ENCODE peak calls at places on chromosomes 4 and X, in nine cellular contexts. T is Calu3, F is HuH-7, A is astrocyte of the spinal cord, O is GF-D8, M is LoVo, J is OCI-LY7, U is NCI-H1930, H is NCI-H1417. Z is an unnamed sample.

GRCh38 chr4:30948653-30949052 is 228.5 kb downstream of the PCDH7 start:
- DNase-seq in T (no peak), F (no peak), A (no peak), O (no peak), M (peak; percentile 28), J (no peak), U (no peak), H (no peak), Z (no peak)

GRCh38 chr4:94357624-94358023 is 15.0 kb upstream of the HPGDS start:
- DNase-seq in T (no peak), F (no peak), A (no peak), O (no peak), M (no peak), J (no peak), U (no peak), H (no peak), Z (no peak)

GRCh38 chrX:70592091-70592490 is 147.5 kb downstream of the DLG3 start:
- DNase-seq in T (peak; percentile 20), F (no peak), A (peak; percentile 43), O (no peak), M (peak; percentile 2), J (no peak), U (no peak), H (no peak), Z (peak; percentile 16)

GRCh38 chr4:99965674-99966350 is 15.7 kb upstream of the H2AZ1 start:
- DNase-seq in T (no peak), F (no peak), A (no peak), O (no peak), M (no peak), J (no peak), U (no peak), H (no peak), Z (no peak)

GRCh38 chr4:173217727-173218126 is 49.1 kb downstream of the GALNT7 start:
- DNase-seq in T (no peak), F (no peak), A (peak; percentile 46), O (no peak), M (peak; percentile 26), J (no peak), U (no peak), H (no peak), Z (peak; percentile 5)

GRCh38 chr4:138910914-138911336 is 104.7 kb upstream of the NOCT start:
- DNase-seq in T (peak; percentile 55), F (peak; percentile 44), A (peak; percentile 88), O (no peak), M (no peak), J (no peak), U (peak; percentile 96), H (peak; percentile 94), Z (peak; percentile 16)

GRCh38 chrX:15751160-15751819 is 13.2 kb downstream of the CA5B start:
- DNase-seq in T (no peak), F (no peak), A (peak; percentile 72), O (no peak), M (peak; percentile 28), J (no peak), U (no peak), H (no peak), Z (no peak)

GRCh38 chr4:173917255-173917960 is 366.1 kb downstream of the FBXO8 start:
- DNase-seq in T (peak; percentile 1), F (no peak), A (peak; percentile 75), O (no peak), M (no peak), J (no peak), U (no peak), H (no peak), Z (no peak)

GRCh38 chr4:75180790-75181776 is 248.2 kb downstream of the PARM1 start:
- DNase-seq in T (peak; percentile 44), F (peak; percentile 9), A (no peak), O (no peak), M (peak; percentile 79), J (peak; percentile 22), U (no peak), H (no peak), Z (no peak)

GRCh38 chrX:116435597-116435996 is 809 bp upstream of the SLC6A14 start:
- DNase-seq in T (no peak), F (peak; percentile 10), A (no peak), O (no peak), M (no peak), J (no peak), U (no peak), H (no peak), Z (no peak)

GRCh38 chr4:112061418-112061817 is 83.8 kb upstream of the FAM241A start:
- DNase-seq in T (no peak), F (no peak), A (no peak), O (no peak), M (no peak), J (no peak), U (no peak), H (no peak), Z (no peak)

GRCh38 chr4:170134821-170135220 is 45.1 kb upstream of the AADAT start:
- DNase-seq in T (no peak), F (no peak), A (no peak), O (no peak), M (no peak), J (no peak), U (no peak), H (no peak), Z (no peak)

GRCh38 chr4:61254406-61254805 is 54.3 kb downstream of the ADGRL3 start:
- DNase-seq in T (no peak), F (no peak), A (no peak), O (no peak), M (no peak), J (no peak), U (no peak), H (peak; percentile 6), Z (no peak)

GRCh38 chr4:1899149-1900086 is 28.2 kb downstream of the NSD2 start:
- DNase-seq in T (peak; percentile 68), F (peak; percentile 79), A (peak; percentile 75), O (peak; percentile 48), M (peak; percentile 67), J (peak; percentile 83), U (peak; percentile 70), H (peak; percentile 62), Z (peak; percentile 92)

GRCh38 chrX:150704030-150704613 is 10.9 kb downstream of the MTMR1 start:
- DNase-seq in T (peak; percentile 45), F (no peak), A (peak; percentile 64), O (no peak), M (no peak), J (no peak), U (no peak), H (no peak), Z (no peak)

GRCh38 chr4:169174247-169174646 is 96.5 kb downstream of the SH3RF1 start:
- DNase-seq in T (no peak), F (no peak), A (no peak), O (no peak), M (peak; percentile 16), J (no peak), U (no peak), H (no peak), Z (no peak)

GRCh38 chr4:140926672-140927071 is 170.5 kb upstream of the TBC1D9 start:
- DNase-seq in T (no peak), F (no peak), A (peak; percentile 24), O (no peak), M (no peak), J (no peak), U (no peak), H (no peak), Z (no peak)

GRCh38 chrX:40170830-40171512 is 73.2 kb upstream of the BCOR start:
- DNase-seq in T (no peak), F (no peak), A (no peak), O (no peak), M (peak; percentile 18), J (peak; percentile 62), U (no peak), H (no peak), Z (no peak)

GRCh38 chrX:103614999-103615398 is 7.2 kb downstream of the TCEAL3 start:
- DNase-seq in T (no peak), F (no peak), A (no peak), O (no peak), M (no peak), J (no peak), U (no peak), H (no peak), Z (no peak)

GRCh38 chr4:51885371-51885770 is 42.4 kb downstream of the DCUN1D4 start:
- DNase-seq in T (peak; percentile 5), F (peak; percentile 78), A (peak; percentile 28), O (no peak), M (peak; percentile 10), J (peak; percentile 29), U (no peak), H (no peak), Z (peak; percentile 24)

GRCh38 chr4:69156913-69157312 is 57.6 kb downstream of the UGT2B11 start:
- DNase-seq in T (peak; percentile 27), F (no peak), A (no peak), O (no peak), M (peak; percentile 2), J (no peak), U (no peak), H (no peak), Z (peak; percentile 7)

GRCh38 chr4:140426610-140427103 is 791 bp downstream of the CLGN start:
- DNase-seq in T (peak; percentile 16), F (peak; percentile 23), A (peak; percentile 18), O (no peak), M (no peak), J (peak; percentile 19), U (peak; percentile 73), H (peak; percentile 98), Z (peak; percentile 64)

GRCh38 chr4:89486042-89486441 is 178.4 kb upstream of the GPRIN3 start:
- DNase-seq in T (no peak), F (peak; percentile 23), A (peak; percentile 46), O (no peak), M (peak; percentile 13), J (no peak), U (no peak), H (no peak), Z (peak; percentile 11)

GRCh38 chr4:183348136-183348535 is 25.9 kb upstream of the CLDN24 start:
- DNase-seq in T (no peak), F (no peak), A (no peak), O (no peak), M (no peak), J (no peak), U (no peak), H (no peak), Z (no peak)

Z was measured in erythroblast.